ENCODE peak calls at places on chromosomes 16 and 17, in six cellular contexts. One of them, this sample, is unnamed.

GRCh38 chr17:28717578-28718316 is at the start of gene RAB34:
- DNase-seq in midbrain: peak; percentile 26
- DNase-seq in HuH-7.5: peak; percentile 74
- DNase-seq in GM10248: no peak
- DNase-seq in M059J: peak; percentile 38
- DNase-seq in foreskin fibroblast: peak; percentile 96
- DNase-seq in this sample: peak; percentile 82

GRCh38 chr17:43528319-43528987 is 17.7 kb downstream of the ETV4 start:
- DNase-seq in midbrain: peak; percentile 16
- DNase-seq in foreskin fibroblast: no peak
- DNase-seq in M059J: peak; percentile 67
- DNase-seq in GM10248: no peak
- DNase-seq in HuH-7.5: no peak
- DNase-seq in this sample: no peak

GRCh38 chr16:635573-636205 is 416 bp downstream of the METTL26 start:
- DNase-seq in M059J: no peak
- DNase-seq in midbrain: no peak
- DNase-seq in GM10248: no peak
- DNase-seq in foreskin fibroblast: peak; percentile 34
- DNase-seq in HuH-7.5: no peak
- DNase-seq in this sample: no peak

GRCh38 chr17:80454557-80455327 is 21.7 kb downstream of the NPTX1 start:
- DNase-seq in HuH-7.5: peak; percentile 97
- DNase-seq in M059J: peak; percentile 93
- DNase-seq in foreskin fibroblast: peak; percentile 99
- DNase-seq in midbrain: peak; percentile 97
- DNase-seq in GM10248: peak; percentile 99
- DNase-seq in this sample: peak; percentile 95

GRCh38 chr17:31935512-31935911 is 1.3 kb upstream of the SUZ12 start:
- DNase-seq in M059J: no peak
- DNase-seq in midbrain: no peak
- DNase-seq in HuH-7.5: no peak
- DNase-seq in foreskin fibroblast: no peak
- DNase-seq in GM10248: no peak
- DNase-seq in this sample: no peak

GRCh38 chr17:74738051-74738996 is 1.3 kb downstream of the RAB37 start:
- DNase-seq in GM10248: peak; percentile 86
- DNase-seq in midbrain: no peak
- DNase-seq in M059J: no peak
- DNase-seq in HuH-7.5: peak; percentile 63
- DNase-seq in foreskin fibroblast: peak; percentile 4
- DNase-seq in this sample: peak; percentile 7

GRCh38 chr16:65111306-65111705 is 10.6 kb downstream of the CDH11 start:
- DNase-seq in foreskin fibroblast: peak; percentile 37
- DNase-seq in GM10248: no peak
- DNase-seq in midbrain: no peak
- DNase-seq in M059J: peak; percentile 92
- DNase-seq in HuH-7.5: no peak
- DNase-seq in this sample: no peak

GRCh38 chr16:80459331-80459777 is 81.4 kb upstream of the DYNLRB2 start:
- DNase-seq in HuH-7.5: no peak
- DNase-seq in M059J: no peak
- DNase-seq in foreskin fibroblast: no peak
- DNase-seq in GM10248: no peak
- DNase-seq in midbrain: no peak
- DNase-seq in this sample: no peak

This sample was measured in NCI-H1694 treated with DMSO at 0.1 percent for 48 hours.